ENCODE peak calls at places on chromosome 17, in ten cellular contexts. U is foreskin fibroblast; D is foreskin melanocyte; X is activated T-cell treated with anti-CD3 and anti-CD28 coated beads, Interleukin-2, amount 50 U/mL, for 4 hours; K is ELR; L is body of pancreas; J is caudate nucleus; O is GDM1; Q is psoas muscle; W is activated T-helper 2 cell treated with anti-CD3 and anti-CD28 coated beads, Interferon-gamma antibody, Interleukin-2, Interleukin-4, amounts not matched to agents 10 μg/mL and 5 μg/mL and 100 μg/mL, durations not matched to agents 14 hours and 24 hours and 36 hours. V is an unnamed sample.

GRCh38 chr17:42362245-42362961 is 25.8 kb downstream of the STAT3 start:
- DNase-seq in W (no peak), X (no peak), U (peak), Q (no peak), L (peak), K (no peak), O (no peak), D (peak), J (no peak), V (no peak)

GRCh38 chr17:35540589-35541404 is 3.3 kb upstream of the SLFN12L start:
- DNase-seq in O (peak), X (peak), D (no peak), Q (peak), W (peak), K (peak), L (peak), J (no peak), U (peak), V (no peak)

GRCh38 chr17:83053779-83054451 is 25.5 kb upstream of the METRNL start:
- DNase-seq in X (peak), W (no peak), D (no peak), K (no peak), Q (no peak), O (peak), U (no peak), L (peak), J (no peak), V (no peak)

GRCh38 chr17:59764292-59764741 is 56.9 kb downstream of the VMP1 start:
- DNase-seq in U (no peak), O (no peak), W (no peak), Q (no peak), J (no peak), X (no peak), L (no peak), D (no peak), K (peak), V (peak)

GRCh38 chr17:81398855-81399451 is 3.7 kb downstream of the BAHCC1 start:
- DNase-seq in X (no peak), U (peak), J (no peak), L (no peak), K (peak), D (no peak), O (no peak), W (no peak), Q (no peak), V (no peak)

GRCh38 chr17:57242148-57242547 is 14.2 kb upstream of the MSI2 start:
- DNase-seq in K (no peak), X (no peak), L (no peak), U (no peak), D (no peak), W (no peak), Q (no peak), J (no peak), O (no peak), V (no peak)

GRCh38 chr17:46922804-46923635 is at the start of gene GOSR2:
- DNase-seq in U (peak), J (peak), L (peak), K (peak), D (peak), O (peak), W (peak), X (peak), Q (peak), V (peak)

GRCh38 chr17:59427425-59427921 is 96.0 kb downstream of the YPEL2 start:
- DNase-seq in X (no peak), J (no peak), D (no peak), U (peak), O (no peak), W (no peak), K (peak), L (no peak), Q (no peak), V (peak)

GRCh38 chr17:13688716-13689115 is 87.0 kb upstream of the HS3ST3A1 start:
- DNase-seq in L (no peak), U (no peak), K (no peak), O (no peak), J (no peak), X (no peak), W (no peak), D (no peak), Q (no peak), V (no peak)

GRCh38 chr17:80671823-80672105 is 127.1 kb downstream of the RPTOR start:
- DNase-seq in X (no peak), L (no peak), J (no peak), D (no peak), U (no peak), W (no peak), Q (no peak), O (no peak), K (no peak), V (no peak)

GRCh38 chr17:65743313-65743665 is 181.8 kb upstream of the AXIN2 start:
- DNase-seq in D (peak), L (no peak), U (peak), K (peak), W (no peak), J (no peak), X (no peak), Q (no peak), O (no peak), V (no peak)

V was measured in mammary epithelial cell.